ENCODE peak calls at places on chromosomes 16 and 17, in four cellular contexts. One of them, this sample, is unnamed. For H3K27me3, the result is how much of the 10 kb centered on the place peaks cover.

GRCh38 chr17:67707442-67707841 is 10.3 kb upstream of the NOL11 start:
- DNase-seq in lower lobe of right lung: no peak
- DNase-seq in H1: no peak
- DNase-seq in lung: no peak
- DNase-seq in this sample: no peak

GRCh38 chr16:309476-309875 is 26.5 kb downstream of the PDIA2 start:
- DNase-seq in lung: no peak
- DNase-seq in H1: no peak
- DNase-seq in lower lobe of right lung: no peak
- DNase-seq in this sample: no peak

GRCh38 chr16:11679941-11680911 is 12.0 kb downstream of the SNN start:
- DNase-seq in lower lobe of right lung: no peak
- DNase-seq in H1: no peak
- DNase-seq in lung: no peak
- DNase-seq in this sample: no peak

GRCh38 chr17:56910509-56911235 is 3.2 kb downstream of the TRIM25 start:
- DNase-seq in H1: no peak
- DNase-seq in lung: no peak
- DNase-seq in lower lobe of right lung: no peak
- DNase-seq in this sample: no peak

GRCh38 chr16:29812754-29813643 is 1.0 kb downstream of the PRRT2 start:
- DNase-seq in lower lobe of right lung: no peak
- DNase-seq in H1: no peak
- DNase-seq in lung: no peak
- DNase-seq in this sample: no peak

GRCh38 chr17:59001158-59001814 is 105.4 kb downstream of the TRIM37 start:
- DNase-seq in H1: no peak
- DNase-seq in lower lobe of right lung: peak
- DNase-seq in lung: peak
- DNase-seq in this sample: no peak

GRCh38 chr17:30222741-30223175 is 12.7 kb downstream of the SLC6A4 start:
- DNase-seq in lung: no peak
- DNase-seq in lower lobe of right lung: no peak
- DNase-seq in H1: no peak
- DNase-seq in this sample: no peak

GRCh38 chr17:17035490-17035889 is 6.8 kb upstream of the MPRIP start:
- DNase-seq in lung: no peak
- DNase-seq in lower lobe of right lung: no peak
- DNase-seq in H1: no peak
- DNase-seq in this sample: no peak

GRCh38 chr17:44794699-44795413 is 35.2 kb downstream of the GJC1 start:
- DNase-seq in H1: no peak
- DNase-seq in lung: no peak
- DNase-seq in lower lobe of right lung: no peak
- DNase-seq in this sample: peak

GRCh38 chr16:278863-279366 is 1.5 kb upstream of the ARHGDIG start:
- DNase-seq in H1: no peak
- DNase-seq in lung: peak
- DNase-seq in lower lobe of right lung: no peak
- DNase-seq in this sample: no peak

GRCh38 chr17:17414316-17414937 is 62.4 kb upstream of the MED9 start:
- DNase-seq in lung: no peak
- DNase-seq in H1: no peak
- DNase-seq in lower lobe of right lung: no peak
- DNase-seq in this sample: no peak

GRCh38 chr17:40341808-40342574 is 22.5 kb downstream of the GJD3 start:
- DNase-seq in lung: peak
- DNase-seq in lower lobe of right lung: peak
- DNase-seq in H1: no peak
- DNase-seq in this sample: no peak

GRCh38 chr16:53509906-53510703 is 7.1 kb upstream of the AKTIP start:
- DNase-seq in lung: peak
- DNase-seq in H1: no peak
- DNase-seq in lower lobe of right lung: peak
- DNase-seq in this sample: peak

GRCh38 chr16:11736903-11737302 is 5.8 kb downstream of the TXNDC11 start:
- DNase-seq in lower lobe of right lung: no peak
- DNase-seq in lung: no peak
- DNase-seq in H1: no peak
- DNase-seq in this sample: no peak

GRCh38 chr16:56610017-56610608 is 1.7 kb downstream of the MT2A start:
- DNase-seq in H1: no peak
- DNase-seq in lung: peak
- DNase-seq in lower lobe of right lung: peak
- DNase-seq in this sample: no peak

GRCh38 chr17:78253946-78254672 is 22.7 kb downstream of the TMEM235 start:
- DNase-seq in H1: peak
- DNase-seq in lung: peak
- DNase-seq in lower lobe of right lung: peak
- DNase-seq in this sample: peak

GRCh38 chr16:30722443-30722842 is 23.5 kb downstream of the SRCAP start:
- DNase-seq in lung: no peak
- DNase-seq in lower lobe of right lung: no peak
- DNase-seq in H1: no peak
- DNase-seq in this sample: no peak

GRCh38 chr17:1548032-1548431 is 14.6 kb downstream of the PITPNA start:
- DNase-seq in lower lobe of right lung: no peak
- DNase-seq in lung: no peak
- DNase-seq in H1: no peak
- DNase-seq in this sample: no peak

GRCh38 chr17:27199948-27200347 is 94.0 kb upstream of the WSB1 start:
- DNase-seq in H1: no peak
- DNase-seq in lung: no peak
- DNase-seq in lower lobe of right lung: no peak
- DNase-seq in this sample: no peak

GRCh38 chr17:67492824-67493490 is 115.9 kb downstream of the PITPNC1 start:
- DNase-seq in H1: no peak
- DNase-seq in lower lobe of right lung: no peak
- DNase-seq in lung: no peak
- DNase-seq in this sample: no peak

GRCh38 chr17:76500745-76501017 is 542 bp downstream of the RHBDF2 start:
- DNase-seq in lung: no peak
- DNase-seq in lower lobe of right lung: no peak
- DNase-seq in H1: no peak
- DNase-seq in this sample: no peak

GRCh38 chr17:62966426-62967110 is 533 bp downstream of the TANC2 start:
- DNase-seq in lower lobe of right lung: peak
- DNase-seq in lung: peak
- DNase-seq in H1: no peak
- DNase-seq in this sample: no peak

GRCh38 chr17:27343972-27344607 is 50.2 kb downstream of the WSB1 start:
- DNase-seq in H1: no peak
- DNase-seq in lower lobe of right lung: no peak
- DNase-seq in lung: no peak
- DNase-seq in this sample: no peak

GRCh38 chr17:81348097-81349055 is 46.9 kb upstream of the BAHCC1 start:
- DNase-seq in lung: peak
- DNase-seq in lower lobe of right lung: peak
- DNase-seq in H1: no peak
- DNase-seq in this sample: no peak

GRCh38 chr17:9004132-9004960 is 17.0 kb upstream of the NTN1 start:
- DNase-seq in lung: no peak
- DNase-seq in lower lobe of right lung: no peak
- DNase-seq in H1: no peak
- DNase-seq in this sample: no peak

GRCh38 chr17:5526821-5527598 is 40.6 kb downstream of the MIS12 start:
- DNase-seq in lung: no peak
- DNase-seq in lower lobe of right lung: no peak
- DNase-seq in H1: no peak
- DNase-seq in this sample: peak

GRCh38 chr16:72963508-72963907 is 84.4 kb downstream of the ZFHX3 start:
- DNase-seq in lower lobe of right lung: no peak
- DNase-seq in lung: no peak
- DNase-seq in H1: no peak
- DNase-seq in this sample: no peak
- H3K4me3 ChIP-seq in lower lobe of right lung: no peak
- H3K4me3 ChIP-seq in lung: no peak
- H3K4me3 ChIP-seq in H1: no peak
- H3K4me3 ChIP-seq in this sample: no peak

GRCh38 chr16:68155425-68155824 is 70.3 kb downstream of the NFATC3 start:
- DNase-seq in lung: no peak
- DNase-seq in lower lobe of right lung: no peak
- DNase-seq in H1: no peak
- DNase-seq in this sample: no peak
- H3K27me3 ChIP-seq in lung: under half
- H3K27me3 ChIP-seq in lower lobe of right lung: under half
- H3K27me3 ChIP-seq in H1: under half
- H3K27me3 ChIP-seq in this sample: under half

GRCh38 chr16:19886061-19886792 is 1.6 kb upstream of the GPRC5B start:
- DNase-seq in lung: peak
- DNase-seq in H1: peak
- DNase-seq in lower lobe of right lung: peak
- DNase-seq in this sample: peak

GRCh38 chr16:19883296-19883951 is 1.2 kb downstream of the GPRC5B start:
- DNase-seq in H1: no peak
- DNase-seq in lower lobe of right lung: no peak
- DNase-seq in lung: no peak
- DNase-seq in this sample: no peak

GRCh38 chr16:19884611-19885455 is at the start of gene GPRC5B:
- DNase-seq in lower lobe of right lung: peak
- DNase-seq in H1: no peak
- DNase-seq in lung: no peak
- DNase-seq in this sample: no peak

GRCh38 chr16:19884021-19884485 is 595 bp downstream of the GPRC5B start:
- DNase-seq in lung: no peak
- DNase-seq in H1: no peak
- DNase-seq in lower lobe of right lung: peak
- DNase-seq in this sample: no peak

DNA sequence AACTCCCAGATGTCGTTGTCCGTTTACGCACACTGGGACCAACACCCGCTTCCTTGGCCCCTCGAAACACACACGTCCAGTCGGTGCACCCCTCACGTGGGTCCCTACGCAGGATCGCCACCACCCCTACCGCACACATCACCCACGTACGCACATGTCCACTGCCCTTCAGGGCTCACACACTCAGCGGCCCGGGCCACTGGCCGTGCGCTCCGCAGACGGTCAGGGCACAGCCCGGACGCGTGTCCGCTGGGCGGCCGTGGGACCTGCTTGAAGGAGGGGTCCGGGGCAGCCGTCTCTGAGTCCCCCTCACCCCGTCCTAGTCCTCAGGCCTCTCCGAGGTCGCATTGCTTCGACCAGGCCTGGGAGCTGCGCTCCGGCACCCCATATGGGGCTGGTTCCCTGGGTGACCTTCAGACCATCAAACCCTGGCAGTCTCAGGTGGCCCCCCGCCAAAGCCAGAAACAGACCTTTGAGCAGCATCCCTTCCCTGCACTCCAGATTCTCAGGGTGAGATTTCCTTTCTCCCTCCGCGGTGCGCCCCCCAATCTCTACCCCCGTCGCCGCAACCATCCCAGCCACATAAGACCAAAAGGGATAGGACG is 910 bp upstream of the GPRC5B start:
- DNase-seq in H1: no peak
- DNase-seq in lower lobe of right lung: no peak
- DNase-seq in lung: no peak
- DNase-seq in this sample: no peak
- H3K4me3 ChIP-seq in H1: no peak
- H3K4me3 ChIP-seq in lower lobe of right lung: peak
- H3K4me3 ChIP-seq in lung: no peak
- H3K4me3 ChIP-seq in this sample: peak

GRCh38 chr16:48813485-48813884 is 203.5 kb upstream of the N4BP1 start:
- DNase-seq in lower lobe of right lung: no peak
- DNase-seq in lung: peak
- DNase-seq in H1: no peak
- DNase-seq in this sample: no peak

GRCh38 chr16:48811478-48811877 is 201.5 kb upstream of the N4BP1 start:
- DNase-seq in lung: peak
- DNase-seq in H1: no peak
- DNase-seq in lower lobe of right lung: no peak
- DNase-seq in this sample: no peak

GRCh38 chr16:48814994-48815393 is 205.0 kb upstream of the N4BP1 start:
- DNase-seq in H1: no peak
- DNase-seq in lung: peak
- DNase-seq in lower lobe of right lung: no peak
- DNase-seq in this sample: no peak

GRCh38 chr16:48810803-48811453 is 200.9 kb upstream of the N4BP1 start:
- DNase-seq in lung: peak
- DNase-seq in lower lobe of right lung: no peak
- DNase-seq in H1: no peak
- DNase-seq in this sample: no peak

DNA sequence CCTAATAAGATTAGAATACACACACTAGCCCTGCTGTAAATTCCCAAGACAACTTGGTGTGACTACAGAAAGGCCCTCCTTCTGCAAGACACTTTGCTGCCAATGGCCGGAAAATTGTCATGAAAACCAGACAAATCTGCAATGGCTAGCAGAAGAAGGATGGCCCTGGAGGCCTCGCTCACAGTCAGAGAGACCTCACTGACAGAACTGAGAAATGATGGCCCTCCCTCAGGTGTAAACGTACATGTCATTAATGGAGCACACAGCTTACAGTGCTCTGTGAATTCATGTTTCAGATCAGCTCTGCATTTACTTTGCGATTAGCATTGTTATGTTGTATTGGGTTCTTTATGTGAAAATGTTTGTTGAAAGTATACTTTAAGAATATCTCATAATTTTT is 202.9 kb upstream of the N4BP1 start:
- DNase-seq in lower lobe of right lung: no peak
- DNase-seq in H1: no peak
- DNase-seq in lung: no peak
- DNase-seq in this sample: no peak
- H3K27me3 ChIP-seq in lower lobe of right lung: under half
- H3K27me3 ChIP-seq in H1: under half
- H3K27me3 ChIP-seq in lung: under half
- H3K27me3 ChIP-seq in this sample: under half

DNA sequence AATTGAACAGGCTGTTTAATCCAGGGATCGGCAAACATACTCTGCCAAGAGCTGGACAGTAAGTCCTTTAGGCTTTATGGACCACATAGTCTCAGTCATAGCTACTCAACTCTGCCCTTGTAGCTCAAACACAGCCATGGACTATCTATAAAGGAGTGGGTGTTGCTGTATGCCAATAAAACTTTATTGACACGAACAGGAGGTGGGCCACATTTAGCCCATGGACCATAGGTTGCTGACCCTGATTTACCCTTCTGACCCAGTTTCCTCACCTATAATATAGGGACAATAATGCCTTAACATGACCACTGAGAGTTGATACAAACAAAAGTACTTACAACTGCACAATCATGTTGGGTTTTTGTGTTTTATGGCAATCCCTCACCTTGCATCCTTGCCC is 257.0 kb upstream of the SDK2 start:
- DNase-seq in lung: no peak
- DNase-seq in lower lobe of right lung: no peak
- DNase-seq in H1: no peak
- DNase-seq in this sample: no peak
- H3K4me3 ChIP-seq in lung: no peak
- H3K4me3 ChIP-seq in lower lobe of right lung: peak
- H3K4me3 ChIP-seq in H1: peak
- H3K4me3 ChIP-seq in this sample: no peak

DNA sequence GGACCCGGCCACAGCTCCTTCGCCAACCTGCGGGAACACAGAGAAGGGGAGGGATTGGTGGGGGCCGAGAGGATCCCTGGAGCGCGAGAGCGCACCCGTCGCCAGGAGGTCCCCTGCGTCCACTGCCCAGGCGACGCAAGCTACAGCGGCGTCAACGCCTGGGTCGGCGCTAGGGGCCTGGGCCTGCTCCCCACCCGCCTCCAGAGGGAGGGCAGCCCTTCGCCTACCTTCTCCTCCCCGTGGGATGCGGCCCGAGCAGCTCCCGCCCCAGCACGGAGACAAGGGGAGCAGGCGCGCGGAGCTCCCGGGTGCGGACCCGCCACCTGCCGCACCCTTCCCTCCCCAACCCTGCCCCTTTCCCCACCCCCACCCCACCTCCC is 118.9 kb upstream of the SMURF2 start:
- DNase-seq in lung: no peak
- DNase-seq in lower lobe of right lung: no peak
- DNase-seq in H1: no peak
- DNase-seq in this sample: no peak
- H3K27me3 ChIP-seq in lung: under half
- H3K27me3 ChIP-seq in lower lobe of right lung: under half
- H3K27me3 ChIP-seq in H1: under half
- H3K27me3 ChIP-seq in this sample: under half

This sample was measured in AG04450.